ENCODE peak calls at places on chromosome 13, in four cellular contexts. L, U, W and C are unnamed samples. For H3K4me1, the result is how much of the 10 kb centered on the place peaks cover.

GRCh38 chr13:87168390-87168789 is 502.8 kb upstream of the SLITRK5 start:
- DNase-seq in W (no peak), L (no peak), U (no peak), C (no peak)

GRCh38 chr13:38202730-38203129 is 146.9 kb upstream of the UFM1 start:
- DNase-seq in U (no peak), L (no peak), W (no peak), C (no peak)

GRCh38 chr13:67148219-67148583 is 81.9 kb downstream of the PCDH9 start:
- DNase-seq in W (no peak), L (no peak), U (no peak), C (no peak)

GRCh38 chr13:77345150-77345780 is 18.4 kb upstream of the MYCBP2 start:
- DNase-seq in W (no peak), L (no peak), U (no peak), C (no peak)

GRCh38 chr13:43154839-43155238 is 131.5 kb downstream of the DNAJC15 start:
- DNase-seq in W (no peak), L (no peak), U (no peak), C (no peak)

GRCh38 chr13:63279136-63279535 is 1863.5 kb upstream of the PCDH20 start:
- DNase-seq in W (no peak), U (no peak), L (no peak), C (no peak)

GRCh38 chr13:47005761-47006414 is 109.0 kb upstream of the HTR2A start:
- DNase-seq in W (no peak), U (no peak), L (no peak), C (no peak)

GRCh38 chr13:46663216-46663615 is 110.2 kb downstream of the LRCH1 start:
- DNase-seq in W (no peak), L (no peak), U (no peak), C (no peak)

GRCh38 chr13:37106642-37107041 is 1.2 kb upstream of the CSNK1A1L start:
- DNase-seq in W (no peak), U (no peak), L (no peak), C (peak)

GRCh38 chr13:110344320-110344719 is 37.2 kb downstream of the COL4A2 start:
- DNase-seq in W (no peak), U (no peak), L (no peak), C (no peak)

GRCh38 chr13:85266331-85266730 is 532.9 kb downstream of the SLITRK6 start:
- DNase-seq in U (no peak), L (no peak), W (no peak), C (no peak)

GRCh38 chr13:27383104-27383921 is 41.1 kb upstream of the GTF3A start:
- DNase-seq in L (no peak), U (peak), W (no peak), C (no peak)

GRCh38 chr13:114146629-114147028 is 14.2 kb upstream of the RASA3 start:
- DNase-seq in U (no peak), L (no peak), W (no peak), C (peak)

GRCh38 chr13:79812070-79812850 is 331.3 kb downstream of the NDFIP2 start:
- DNase-seq in W (no peak), U (no peak), L (no peak), C (no peak)

GRCh38 chr13:41976491-41976890 is 15.6 kb upstream of the VWA8 start:
- DNase-seq in L (no peak), U (no peak), W (no peak), C (no peak)

GRCh38 chr13:36673838-36674326 is at the start of gene SERTM1:
- DNase-seq in U (no peak), W (peak), L (no peak), C (peak)

GRCh38 chr13:59771272-59771671 is 392.5 kb downstream of the DIAPH3 start:
- DNase-seq in L (no peak), W (no peak), U (no peak), C (peak)

GRCh38 chr13:90686438-90686837 is 661.0 kb upstream of the MIR17HG start:
- DNase-seq in W (no peak), U (no peak), L (no peak), C (no peak)

GRCh38 chr13:90420683-90421082 is 926.8 kb upstream of the MIR17HG start:
- DNase-seq in U (no peak), L (no peak), W (no peak), C (no peak)

GRCh38 chr13:110301606-110302131 is 5.3 kb downstream of the COL4A1 start:
- DNase-seq in W (no peak), L (no peak), U (no peak), C (peak)

GRCh38 chr13:98909016-98909415 is 68.8 kb downstream of the DOCK9 start:
- DNase-seq in U (no peak), L (no peak), W (no peak), C (no peak)

GRCh38 chr13:113981201-113981605 is 7.3 kb upstream of the C13orf46 start:
- DNase-seq in W (no peak), L (no peak), U (peak), C (no peak)

GRCh38 chr13:98875146-98875729 is 102.6 kb downstream of the DOCK9 start:
- DNase-seq in W (no peak), L (no peak), U (no peak), C (no peak)

GRCh38 chr13:45882626-45883025 is 31.1 kb upstream of the SIAH3 start:
- DNase-seq in U (no peak), L (no peak), W (peak), C (peak)

GRCh38 chr13:80654638-80655249 is 313.8 kb upstream of the SPRY2 start:
- DNase-seq in U (no peak), W (no peak), L (no peak), C (no peak)

GRCh38 chr13:104385409-104385808 is 1319.2 kb upstream of the SLC10A2 start:
- DNase-seq in W (no peak), L (no peak), U (no peak), C (no peak)

GRCh38 chr13:73778242-73778864 is 355.9 kb downstream of the KLF12 start:
- DNase-seq in W (no peak), L (no peak), U (no peak), C (no peak)

GRCh38 chr13:40394304-40394983 is 272.0 kb downstream of the FOXO1 start:
- DNase-seq in L (no peak), U (no peak), W (no peak), C (no peak)

GRCh38 chr13:93480553-93481106 is 254.0 kb downstream of the GPC6 start:
- DNase-seq in U (no peak), L (no peak), W (no peak), C (no peak)

GRCh38 chr13:39913928-39914327 is 258.5 kb downstream of the COG6 start:
- DNase-seq in W (no peak), U (no peak), L (no peak), C (no peak)

GRCh38 chr13:47159853-47160550 is 263.1 kb upstream of the HTR2A start:
- DNase-seq in W (no peak), U (no peak), L (no peak), C (no peak)

GRCh38 chr13:98343461-98343860 is 166.4 kb upstream of the RNF113B start:
- DNase-seq in W (no peak), L (no peak), U (no peak), C (peak)

GRCh38 chr13:110155072-110155471 is 151.9 kb downstream of the COL4A1 start:
- DNase-seq in W (no peak), L (no peak), U (no peak), C (no peak)

GRCh38 chr13:45196622-45197021 is 4.2 kb downstream of the KCTD4 start:
- DNase-seq in L (no peak), W (no peak), U (no peak), C (no peak)

GRCh38 chr13:52921194-52921593 is 72.8 kb upstream of the PCDH8 start:
- DNase-seq in W (no peak), L (no peak), U (no peak), C (no peak)

DNA sequence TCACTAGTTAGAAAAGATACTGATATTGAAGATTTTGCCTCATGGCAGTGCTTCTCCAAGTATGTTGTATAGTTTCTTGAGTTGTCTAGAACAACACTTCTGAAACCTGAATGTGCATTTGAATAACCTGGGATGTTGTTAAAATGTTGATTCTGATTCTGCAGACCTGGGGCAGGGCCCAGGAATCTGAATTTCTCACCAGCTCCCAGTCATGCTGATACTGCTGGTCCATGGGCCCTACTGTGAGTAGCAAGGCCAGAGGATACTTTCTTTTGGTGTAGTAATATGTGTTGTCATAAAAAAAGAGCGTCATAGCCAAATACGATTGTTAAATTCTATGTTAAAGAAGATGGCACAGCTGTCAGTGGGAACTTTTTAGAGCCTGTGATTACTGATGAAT is 41.6 kb upstream of the C1QTNF9 start:
- DNase-seq in U (no peak), L (no peak), W (no peak), C (no peak)
- H3K4me1 ChIP-seq in U (under half), L (half or more), W (under half), C (under half)

DNA sequence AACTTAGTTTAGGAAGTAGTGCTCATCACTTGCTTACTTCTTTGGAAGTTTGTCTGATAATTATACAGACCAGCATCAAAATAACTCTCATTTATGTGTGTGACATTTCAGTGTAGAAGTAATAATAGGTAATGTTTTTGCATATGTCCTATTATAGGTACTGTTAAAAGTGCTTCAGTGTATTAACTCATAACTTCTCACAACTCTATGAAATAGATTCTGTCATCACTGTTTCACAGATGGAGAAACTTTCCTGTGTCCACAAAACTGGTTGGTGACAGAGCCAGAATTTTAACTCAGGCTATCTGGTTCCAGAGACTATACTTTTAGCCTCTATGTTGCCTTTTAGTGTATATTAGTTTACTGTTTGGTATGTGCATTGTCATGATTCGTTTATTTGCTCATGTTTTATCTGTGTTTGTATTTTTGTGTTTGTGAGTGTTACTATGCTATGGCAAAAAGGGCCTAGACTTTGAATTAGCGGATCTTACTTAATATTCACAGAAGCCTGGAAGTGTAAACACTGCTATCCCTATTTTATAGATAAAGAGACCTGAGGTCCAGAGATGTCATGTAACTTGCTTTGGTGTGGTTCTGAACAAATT is 12.7 kb downstream of the LPAR6 start:
- DNase-seq in L (no peak), U (no peak), W (no peak), C (no peak)
- H3K4me3 ChIP-seq in L (no peak), U (no peak), W (no peak), C (no peak)

DNA sequence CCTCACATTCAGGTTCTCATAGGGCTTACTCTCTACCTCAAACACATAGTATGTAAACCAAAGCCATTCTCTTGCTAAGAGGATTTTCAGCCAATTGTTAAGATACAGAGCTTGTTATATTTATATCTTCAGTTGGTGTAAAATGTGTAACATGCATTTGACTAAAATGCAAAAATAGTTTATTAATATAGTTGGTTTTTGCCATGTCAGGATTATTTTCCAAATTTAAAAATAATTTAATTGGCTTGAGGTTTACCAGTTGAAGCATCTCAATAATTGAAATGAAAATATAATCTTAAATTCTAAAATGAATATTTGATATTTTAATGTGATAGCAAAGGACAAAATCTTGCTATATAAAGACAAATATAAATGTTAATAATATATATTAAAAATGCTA is 7.2 kb downstream of the MICU2 start:
- DNase-seq in U (no peak), W (no peak), L (no peak), C (no peak)
- H3K4me1 ChIP-seq in U (under half), W (under half), L (under half), C (under half)

GRCh38 chr13:99974296-99974938 is 2.9 kb upstream of the ZIC5 start:
- DNase-seq in W (no peak), L (no peak), U (no peak), C (peak)

GRCh38 chr13:99972190-99972731 is 694 bp upstream of the ZIC5 start:
- DNase-seq in L (no peak), U (no peak), W (no peak), C (peak)

GRCh38 chr13:99974939-99975561 is 3.5 kb upstream of the ZIC5 start:
- DNase-seq in W (no peak), L (no peak), U (no peak), C (peak)

GRCh38 chr13:99973163-99973785 is 1.7 kb upstream of the ZIC5 start:
- DNase-seq in W (no peak), U (no peak), L (no peak), C (no peak)

DNA sequence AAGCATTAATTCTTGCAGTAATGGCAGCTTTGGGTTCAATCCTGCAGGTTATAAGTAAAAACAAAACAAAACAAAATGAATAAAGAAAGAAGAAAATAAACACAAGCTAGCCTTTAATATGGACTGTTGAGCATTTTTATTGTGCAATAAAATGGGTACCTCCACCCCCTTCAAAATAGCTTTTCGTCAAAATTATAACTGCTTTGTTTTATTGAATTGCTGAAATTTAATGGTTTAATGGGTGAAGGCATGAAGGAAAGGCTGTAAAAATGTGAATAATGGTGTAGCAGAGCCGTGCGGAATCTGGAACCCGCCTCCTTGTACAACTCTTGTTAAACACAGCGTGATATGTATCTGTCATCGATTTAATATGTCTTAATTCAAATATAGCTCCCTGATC is 2.2 kb upstream of the ZIC5 start:
- DNase-seq in U (no peak), L (no peak), W (no peak), C (no peak)
- H3K4me3 ChIP-seq in U (no peak), L (no peak), W (no peak), C (peak)

GRCh38 chr13:101795460-101795859 is 343.0 kb downstream of the ITGBL1 start:
- DNase-seq in U (no peak), L (no peak), W (no peak), C (no peak)
- H3K4me1 ChIP-seq in U (under half), L (under half), W (under half), C (under half)

DNA sequence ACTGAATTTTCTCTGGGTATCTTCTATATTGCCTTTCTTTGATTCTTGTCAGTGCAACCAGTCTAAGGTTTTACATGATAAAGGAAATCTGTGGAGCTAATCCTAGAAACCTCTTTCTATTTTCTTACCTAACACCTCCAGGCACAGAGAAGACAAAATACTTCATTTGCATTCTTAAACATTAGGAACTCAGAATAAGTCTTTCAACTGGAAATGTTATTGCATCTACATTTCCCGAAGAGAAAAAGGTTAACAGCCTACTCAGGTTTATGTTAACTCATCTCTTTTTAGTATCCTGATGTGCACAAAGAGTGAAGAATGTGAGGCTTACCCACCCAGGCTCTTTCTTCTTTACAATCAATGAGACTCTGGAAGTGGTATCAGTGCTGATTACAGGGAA is 106.7 kb downstream of the PCCA start:
- DNase-seq in W (no peak), L (no peak), U (no peak), C (peak)
- H3K4me3 ChIP-seq in W (no peak), L (no peak), U (no peak), C (peak)

GRCh38 chr13:51818276-51818675 is 14.3 kb upstream of the DHRS12 start:
- DNase-seq in W (no peak), L (no peak), U (no peak), C (no peak)
- H3K4me1 ChIP-seq in W (under half), L (half or more), U (under half), C (under half)

GRCh38 chr13:32032780-32033179 is 1.2 kb downstream of the FRY start:
- DNase-seq in W (no peak), U (no peak), L (no peak), C (no peak)
- H3K4me3 ChIP-seq in W (no peak), U (no peak), L (no peak), C (peak)

DNA sequence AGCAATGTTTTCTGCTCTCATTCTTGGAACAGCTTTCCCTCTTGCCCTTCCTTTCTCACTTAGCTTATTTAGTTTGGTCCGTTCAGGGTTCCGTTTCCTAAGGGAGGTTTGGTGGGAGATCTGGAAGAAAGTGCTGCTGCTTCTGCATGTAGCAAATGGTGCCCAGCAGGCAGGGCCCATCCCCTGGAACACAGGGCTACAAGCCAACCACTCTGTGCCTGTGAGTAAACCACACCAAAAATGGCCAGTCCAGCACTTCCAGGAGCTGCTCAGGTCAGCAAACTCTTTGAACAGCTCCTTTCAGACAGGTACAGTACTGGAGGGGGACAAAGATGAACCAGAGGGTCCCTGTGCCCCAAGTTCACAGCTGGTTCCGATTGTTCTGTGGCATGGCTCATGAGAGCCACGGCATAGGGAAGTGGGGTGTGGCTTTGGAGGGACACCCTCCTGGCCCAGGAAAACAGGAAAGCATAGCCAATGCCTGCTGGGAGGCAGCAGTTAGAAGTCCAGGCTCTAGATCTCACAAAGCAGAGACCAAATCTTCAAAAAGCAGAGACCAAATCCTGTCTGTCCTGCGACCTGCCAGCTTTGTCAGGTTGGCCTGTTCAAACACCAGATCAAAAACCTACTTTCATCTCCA is 39.5 kb downstream of the FAM124A start:
- DNase-seq in U (no peak), L (no peak), W (no peak), C (no peak)
- H3K4me1 ChIP-seq in U (under half), L (under half), W (under half), C (under half)